ENCODE peak calls at places on chromosome 6, in five cellular contexts. R is stomach; M is CD4-positive, alpha-beta T cell; G is sigmoid colon; V is H9. L is an unnamed sample.

GRCh38 chr6:5665173-5665572 is 341.6 kb downstream of the NRN1 start:
- DNase-seq in R (no peak), M (peak), G (no peak), V (no peak), L (no peak)

GRCh38 chr6:18022398-18023231 is 35.2 kb upstream of the KIF13A start:
- DNase-seq in R (no peak), M (no peak), G (no peak), V (peak), L (no peak)

GRCh38 chr6:122869437-122870024 is 80.5 kb downstream of the SMPDL3A start:
- DNase-seq in R (peak), M (no peak), G (no peak), V (peak), L (no peak)

GRCh38 chr6:132612449-132613116 is 11.5 kb downstream of the TAAR2 start:
- DNase-seq in R (no peak), M (no peak), G (no peak), V (no peak), L (no peak)

GRCh38 chr6:40325041-40325440 is 262.1 kb downstream of the LRFN2 start:
- DNase-seq in R (peak), M (no peak), G (no peak), V (no peak), L (peak)

GRCh38 chr6:150254671-150255228 is 111.9 kb downstream of the PPP1R14C start:
- DNase-seq in R (no peak), M (no peak), G (no peak), V (no peak), L (no peak)

GRCh38 chr6:63347599-63347998 is 27.8 kb upstream of the LGSN start:
- DNase-seq in R (no peak), M (no peak), G (no peak), V (no peak), L (no peak)

GRCh38 chr6:105087571-105088211 is 92.1 kb downstream of the POPDC3 start:
- DNase-seq in R (peak), M (no peak), G (no peak), V (no peak), L (peak)

GRCh38 chr6:37653933-37654565 is 43.6 kb downstream of the MDGA1 start:
- DNase-seq in R (peak), M (peak), G (no peak), V (peak), L (no peak)

GRCh38 chr6:34067814-34068213 is 78.1 kb downstream of the GRM4 start:
- DNase-seq in R (no peak), M (no peak), G (no peak), V (peak), L (no peak)

GRCh38 chr6:125142614-125143013 is 11.0 kb upstream of the TPD52L1 start:
- DNase-seq in R (no peak), M (no peak), G (no peak), V (no peak), L (no peak)

GRCh38 chr6:39302669-39303424 is 11.4 kb downstream of the KCNK17 start:
- DNase-seq in R (peak), M (peak), G (peak), V (peak), L (peak)

GRCh38 chr6:132369526-132369925 is 31.7 kb downstream of the MOXD1 start:
- DNase-seq in R (no peak), M (no peak), G (no peak), V (no peak), L (no peak)

GRCh38 chr6:150617496-150618460 is 18.1 kb downstream of the PLEKHG1 start:
- DNase-seq in R (no peak), M (no peak), G (no peak), V (no peak), L (no peak)

GRCh38 chr6:81023007-81023582 is 729.4 kb downstream of the TENT5A start:
- DNase-seq in R (no peak), M (no peak), G (no peak), V (no peak), L (no peak)

GRCh38 chr6:149963212-149963461 is 606 bp upstream of the ULBP1 start:
- DNase-seq in R (no peak), M (no peak), G (no peak), V (peak), L (no peak)

GRCh38 chr6:26659042-26659359 is 545 bp downstream of the ZNF322 start:
- DNase-seq in R (no peak), M (no peak), G (no peak), V (no peak), L (no peak)

GRCh38 chr6:38495922-38496635 is 143.7 kb downstream of the BTBD9 start:
- DNase-seq in R (no peak), M (no peak), G (no peak), V (no peak), L (peak)

GRCh38 chr6:106026748-106027147 is 59.4 kb upstream of the PRDM1 start:
- DNase-seq in R (no peak), M (no peak), G (no peak), V (no peak), L (no peak)

GRCh38 chr6:150631283-150631981 is 31.7 kb downstream of the PLEKHG1 start:
- DNase-seq in R (no peak), M (no peak), G (no peak), V (no peak), L (no peak)

GRCh38 chr6:157759028-157759427 is 64.0 kb upstream of the SNX9 start:
- DNase-seq in R (no peak), M (no peak), G (no peak), V (no peak), L (peak)

GRCh38 chr6:95325858-95326257 is 251.5 kb upstream of the MANEA start:
- DNase-seq in R (no peak), M (no peak), G (no peak), V (no peak), L (no peak)

GRCh38 chr6:81613606-81614005 is 138.9 kb downstream of the TENT5A start:
- DNase-seq in R (no peak), M (no peak), G (no peak), V (no peak), L (no peak)

GRCh38 chr6:116545661-116546060 is at the start of gene TRAPPC3L:
- DNase-seq in R (no peak), M (no peak), G (no peak), V (no peak), L (no peak)

GRCh38 chr6:154868143-154868594 is 126.9 kb upstream of the TIAM2 start:
- DNase-seq in R (no peak), M (no peak), G (no peak), V (no peak), L (no peak)

GRCh38 chr6:2792330-2792729 is 27.1 kb downstream of the WRNIP1 start:
- DNase-seq in R (no peak), M (no peak), G (no peak), V (no peak), L (no peak)

GRCh38 chr6:125507987-125508655 is 206.4 kb upstream of the HDDC2 start:
- DNase-seq in R (no peak), M (no peak), G (no peak), V (no peak), L (peak)

GRCh38 chr6:2578729-2579128 is 172.0 kb downstream of the MYLK4 start:
- DNase-seq in R (no peak), M (no peak), G (no peak), V (no peak), L (no peak)

GRCh38 chr6:37783025-37783825 is 36.3 kb upstream of the ZFAND3 start:
- DNase-seq in R (no peak), M (no peak), G (peak), V (peak), L (peak)

GRCh38 chr6:14520029-14520428 is 402.5 kb downstream of the CD83 start:
- DNase-seq in R (no peak), M (no peak), G (no peak), V (no peak), L (no peak)

GRCh38 chr6:38191418-38191817 is 371.9 kb downstream of the ZFAND3 start:
- DNase-seq in R (no peak), M (no peak), G (no peak), V (no peak), L (no peak)

GRCh38 chr6:77173472-77174074 is 289.7 kb downstream of the HTR1B start:
- DNase-seq in R (no peak), M (no peak), G (no peak), V (peak), L (no peak)

GRCh38 chr6:80523029-80523428 is 416.6 kb downstream of the BCKDHB start:
- DNase-seq in R (no peak), M (no peak), G (no peak), V (no peak), L (no peak)

GRCh38 chr6:85594197-85594930 is 706 bp upstream of the SNX14 start:
- DNase-seq in R (no peak), M (no peak), G (no peak), V (no peak), L (peak)

GRCh38 chr6:107622269-107622668 is 132.4 kb downstream of the SOBP start:
- DNase-seq in R (no peak), M (no peak), G (no peak), V (no peak), L (no peak)

GRCh38 chr6:16711551-16712249 is 49.6 kb downstream of the ATXN1 start:
- DNase-seq in R (no peak), M (no peak), G (no peak), V (no peak), L (no peak)

GRCh38 chr6:29992792-29993191 is 50.5 kb downstream of the HLA-A start:
- DNase-seq in R (no peak), M (no peak), G (no peak), V (no peak), L (no peak)

GRCh38 chr6:32867559-32868256 is 13.7 kb downstream of the PSMB9 start:
- DNase-seq in R (no peak), M (no peak), G (no peak), V (no peak), L (no peak)
- H3K27ac ChIP-seq in R (no peak), M (no peak), G (no peak), V (no peak), L (no peak)

DNA sequence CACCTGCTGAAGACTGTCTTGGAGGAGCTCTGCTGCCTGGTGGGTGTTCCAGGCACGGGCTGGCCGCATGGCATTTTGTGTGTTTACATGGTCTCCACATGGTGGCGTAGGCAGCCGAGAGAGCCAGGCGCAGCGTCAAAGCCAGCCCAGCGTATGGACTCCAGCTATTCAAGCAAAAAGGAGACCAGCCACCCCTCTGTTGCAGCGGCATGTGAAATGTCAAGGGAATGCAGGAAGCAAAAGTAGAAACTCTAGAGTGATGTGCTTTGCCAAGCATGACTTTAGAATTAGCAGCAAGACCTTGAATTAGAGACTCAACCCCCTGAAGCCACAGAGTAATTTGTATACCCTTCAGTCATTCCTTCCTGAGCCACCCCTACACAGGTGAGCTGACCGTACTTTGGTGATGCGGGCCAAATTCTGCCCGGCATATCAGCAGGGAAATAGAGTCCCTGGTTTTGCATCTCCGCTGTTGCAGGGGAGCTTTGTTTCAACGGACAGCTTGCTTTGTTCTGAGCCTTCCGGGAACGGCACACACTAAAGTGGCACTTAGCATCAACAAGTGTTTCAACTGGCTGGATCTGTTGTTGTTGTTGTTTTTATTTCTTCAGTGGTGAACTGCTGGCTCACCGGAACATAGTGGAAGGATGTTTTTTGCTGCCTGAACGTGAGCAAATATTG is 48.5 kb downstream of the FNDC1 start:
- DNase-seq in R (peak), M (no peak), G (no peak), V (peak), L (peak)
- TF ChIP-seq CTCF in R (no peak), M (no peak), G (no peak), V (peak), L (peak)

GRCh38 chr6:134288538-134289203 is 29.2 kb downstream of the SGK1 start:
- DNase-seq in R (no peak), M (no peak), G (no peak), V (no peak), L (no peak)

GRCh38 chr6:134291156-134291555 is 26.8 kb downstream of the SGK1 start:
- DNase-seq in R (no peak), M (no peak), G (no peak), V (no peak), L (no peak)

GRCh38 chr6:134289204-134289575 is 28.7 kb downstream of the SGK1 start:
- DNase-seq in R (no peak), M (no peak), G (no peak), V (no peak), L (no peak)

GRCh38 chr6:134282816-134283215 is 35.1 kb downstream of the SGK1 start:
- DNase-seq in R (no peak), M (no peak), G (no peak), V (no peak), L (no peak)

DNA sequence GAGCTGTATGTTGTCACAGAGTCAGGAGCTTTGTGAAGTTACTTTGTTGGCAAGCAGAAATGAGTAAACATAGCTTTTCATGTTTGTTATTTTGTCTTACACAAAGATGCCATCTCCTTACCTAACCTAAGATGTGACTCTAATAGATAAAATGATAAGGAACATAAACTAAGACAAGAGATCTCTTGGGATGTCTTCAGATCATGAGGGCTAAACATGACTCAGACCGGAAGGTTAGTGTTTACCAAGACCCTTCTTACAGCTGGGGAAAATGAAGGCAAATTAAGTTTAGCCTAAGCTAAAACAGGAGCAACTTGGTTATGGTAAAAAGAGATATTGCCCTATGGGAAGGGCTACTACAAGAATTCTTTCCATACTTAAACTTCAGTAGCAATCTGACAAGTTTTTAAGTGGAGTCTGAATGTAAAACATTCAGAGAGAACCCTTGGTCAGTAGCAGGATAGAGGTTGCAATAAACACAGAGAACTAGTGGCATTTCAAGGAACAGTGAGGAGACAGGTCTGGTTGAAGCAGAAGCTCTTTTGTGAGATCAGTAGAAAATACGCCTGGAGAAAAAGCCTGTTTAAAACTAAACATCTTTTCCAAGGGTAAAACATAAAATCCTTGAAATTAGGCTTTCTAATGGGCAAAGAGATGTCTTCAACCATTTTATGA is 29.9 kb downstream of the SGK1 start:
- DNase-seq in R (no peak), M (no peak), G (no peak), V (no peak), L (no peak)
- H3K27ac ChIP-seq in R (no peak), M (no peak), G (no peak), V (no peak), L (no peak)

DNA sequence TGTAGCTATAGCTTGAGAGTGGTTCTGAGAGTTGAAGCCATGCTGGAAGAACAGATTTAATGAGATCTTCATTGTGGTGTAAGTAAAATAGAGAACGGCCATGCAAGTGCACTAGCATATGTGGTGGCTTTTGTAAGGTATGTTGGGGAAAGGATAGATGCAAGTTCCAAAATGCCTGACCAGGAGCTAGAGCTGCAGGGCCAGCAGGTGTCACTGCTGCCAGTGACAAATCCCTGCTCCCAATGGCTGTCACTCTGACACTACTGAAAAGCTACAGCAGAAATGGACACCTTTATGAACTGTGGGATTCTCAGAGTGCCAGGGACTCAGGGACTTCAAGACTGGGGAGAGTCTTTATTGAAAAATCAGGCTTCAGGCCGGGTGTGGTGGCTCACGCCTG is 23.1 kb upstream of the VIP start:
- DNase-seq in R (no peak), M (no peak), G (no peak), V (peak), L (no peak)
- TF ChIP-seq CTCF in R (no peak), M (no peak), G (no peak), V (peak), L (no peak)

GRCh38 chr6:101303474-101303873 is 90.0 kb upstream of the GRIK2 start:
- DNase-seq in R (no peak), M (no peak), G (no peak), V (no peak), L (no peak)

DNA sequence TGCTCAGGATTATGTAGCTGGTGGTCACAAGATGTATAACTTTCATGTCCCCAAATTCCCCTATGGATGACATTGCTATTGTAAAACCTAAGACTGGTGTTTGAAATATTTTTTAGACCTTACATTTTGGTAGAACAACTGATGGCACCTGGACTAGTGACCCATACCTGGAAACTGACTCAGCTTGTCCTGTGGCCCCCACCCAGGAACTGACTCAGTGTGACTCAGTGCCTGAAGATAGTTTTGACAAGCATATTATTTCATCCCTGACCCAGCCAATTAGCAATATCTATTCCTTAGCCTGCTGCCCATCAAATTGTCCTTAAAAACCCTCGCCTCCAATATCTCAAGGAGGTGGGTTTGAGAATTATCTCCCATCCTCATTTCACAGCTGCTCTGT is 90.9 kb upstream of the GRIK2 start:
- DNase-seq in R (no peak), M (no peak), G (no peak), V (no peak), L (no peak)
- H3K27ac ChIP-seq in R (no peak), M (no peak), G (no peak), V (no peak), L (no peak)

GRCh38 chr6:79426625-79427278 is 110.5 kb downstream of the LCA5 start:
- DNase-seq in R (no peak), M (no peak), G (no peak), V (no peak), L (no peak)

GRCh38 chr6:79427721-79428120 is 109.5 kb downstream of the LCA5 start:
- DNase-seq in R (no peak), M (no peak), G (no peak), V (no peak), L (no peak)

GRCh38 chr6:79432726-79433125 is 104.5 kb downstream of the LCA5 start:
- DNase-seq in R (no peak), M (no peak), G (no peak), V (no peak), L (no peak)

GRCh38 chr6:79430913-79431312 is 106.3 kb downstream of the LCA5 start:
- DNase-seq in R (no peak), M (no peak), G (no peak), V (peak), L (no peak)

GRCh38 chr6:79431469-79431868 is 105.8 kb downstream of the LCA5 start:
- DNase-seq in R (no peak), M (no peak), G (no peak), V (peak), L (peak)
- TF ChIP-seq CTCF in R (no peak), M (no peak), G (no peak), V (peak), L (peak)

DNA sequence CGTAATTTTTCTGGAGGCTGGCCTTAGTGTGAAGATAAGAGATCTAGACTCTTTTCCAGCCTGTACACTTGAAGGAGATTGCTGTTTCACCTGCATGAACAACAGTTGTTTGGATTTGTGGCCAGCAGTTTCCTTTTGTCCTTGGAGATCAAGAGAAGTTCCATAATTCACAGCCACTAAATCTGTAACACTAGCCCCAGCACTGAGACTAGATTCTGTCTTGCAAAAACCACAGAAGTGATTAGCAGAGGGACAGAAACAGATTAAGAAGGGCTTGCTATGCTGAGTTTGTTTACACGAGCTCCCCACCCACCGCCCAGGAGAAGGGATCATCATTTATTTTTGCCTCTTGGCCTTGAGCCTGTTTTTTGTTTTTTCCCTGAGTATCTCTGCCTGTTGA is 93.2 kb upstream of the SOX4 start:
- DNase-seq in R (no peak), M (no peak), G (no peak), V (no peak), L (no peak)
- H3K27ac ChIP-seq in R (no peak), M (no peak), G (no peak), V (no peak), L (no peak)

DNA sequence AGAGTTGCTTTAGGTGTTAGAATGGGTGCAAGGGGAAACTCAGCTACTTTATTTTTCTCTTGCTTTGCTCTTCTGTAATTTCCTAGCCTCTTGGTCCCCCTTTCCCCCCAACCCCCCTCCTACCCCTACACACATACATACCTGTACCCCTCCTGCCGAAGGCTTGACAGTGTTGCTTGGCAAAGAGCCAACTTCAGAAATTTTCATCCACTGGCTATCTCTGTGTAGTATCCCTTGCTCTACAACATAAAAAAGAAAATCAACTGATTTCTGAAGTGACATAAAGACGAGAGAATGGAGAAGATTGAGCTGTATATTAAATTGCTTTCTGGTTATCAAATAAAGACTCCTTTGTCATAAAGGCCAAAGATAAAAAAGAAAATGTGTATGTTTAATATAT is 498.1 kb upstream of the SOX4 start:
- DNase-seq in R (no peak), M (no peak), G (no peak), V (no peak), L (no peak)
- TF ChIP-seq CTCF in R (no peak), M (no peak), G (no peak), V (no peak), L (no peak)

GRCh38 chr6:11650297-11650696 is 112.7 kb downstream of the TMEM170B start:
- DNase-seq in R (no peak), M (no peak), G (no peak), V (peak), L (no peak)
- H3K27ac ChIP-seq in R (no peak), M (no peak), G (peak), V (peak), L (no peak)